ENCODE peak calls at places on chromosomes 5 and 9, in nine cellular contexts. X is NCI-H2029; J is stimulated activated CD4-positive, alpha-beta T cell treated with anti-CD3 and anti-CD28 coated beads, Interleukin-4, amount 100 ng/mL, for 48 hours; D is endothelial cell; F is A549; K is mesendoderm; Y is HT1080; L is iris pigment epithelial cell; Z is psoas muscle. R is an unnamed sample.
A peak's percentile ranks its signal among the peaks of the same experiment; 100 is the strongest.

GRCh38 chr5:134079748-134080581 is 34.5 kb upstream of the TCF7 start:
- DNase-seq in X (no peak), J (peak; percentile 63), D (no peak), F (no peak), K (no peak), Y (no peak), L (no peak), Z (no peak), R (no peak)

GRCh38 chr9:136354592-136355085 is 8.9 kb downstream of the DNLZ start:
- DNase-seq in X (no peak), J (no peak), D (no peak), F (peak; percentile 23), K (no peak), Y (no peak), L (no peak), Z (no peak), R (no peak)

GRCh38 chr5:132457371-132458225 is 33.0 kb downstream of the IRF1 start:
- DNase-seq in X (no peak), J (no peak), D (no peak), F (no peak), K (no peak), Y (no peak), L (peak; percentile 88), Z (peak; percentile 78), R (no peak)

GRCh38 chr9:70587143-70587710 is 172.8 kb upstream of the KLF9 start:
- DNase-seq in X (no peak), J (no peak), D (no peak), F (no peak), K (no peak), Y (peak; percentile 48), L (peak; percentile 88), Z (no peak), R (no peak)

GRCh38 chr5:140575309-140575708 is 10.7 kb downstream of the SLC35A4 start:
- DNase-seq in X (no peak), J (no peak), D (peak; percentile 36), F (no peak), K (peak; percentile 57), Y (peak; percentile 54), L (peak; percentile 61), Z (peak; percentile 62), R (no peak)

GRCh38 chr9:14347408-14348224 is 33.7 kb upstream of the NFIB start:
- DNase-seq in X (no peak), J (no peak), D (peak; percentile 63), F (peak; percentile 52), K (peak; percentile 82), Y (no peak), L (peak; percentile 31), Z (peak; percentile 74), R (peak; percentile 63)

GRCh38 chr9:128550226-128550625 is 2.2 kb upstream of the SPTAN1 start:
- DNase-seq in X (no peak), J (peak; percentile 41), D (no peak), F (no peak), K (peak; percentile 70), Y (no peak), L (no peak), Z (no peak), R (no peak)

GRCh38 chr5:112232651-112233050 is 186.4 kb downstream of the EPB41L4A start:
- DNase-seq in X (no peak), J (no peak), D (no peak), F (no peak), K (no peak), Y (no peak), L (no peak), Z (no peak), R (no peak)

GRCh38 chr5:92309336-92309991 is 926.3 kb upstream of the ARRDC3 start:
- DNase-seq in X (peak; percentile 9), J (no peak), D (no peak), F (peak; percentile 33), K (peak; percentile 23), Y (peak; percentile 30), L (peak; percentile 59), Z (no peak), R (no peak)

GRCh38 chr9:138114501-138115245 is 237.1 kb downstream of the CACNA1B start:
- DNase-seq in X (no peak), J (no peak), D (no peak), F (no peak), K (no peak), Y (no peak), L (no peak), Z (no peak), R (no peak)

GRCh38 chr5:54049963-54050362 is 260.4 kb downstream of the ARL15 start:
- DNase-seq in X (no peak), J (no peak), D (no peak), F (no peak), K (no peak), Y (no peak), L (peak; percentile 83), Z (no peak), R (no peak)

GRCh38 chr9:69145148-69145547 is 28.9 kb upstream of the TJP2 start:
- DNase-seq in X (no peak), J (no peak), D (no peak), F (no peak), K (no peak), Y (no peak), L (no peak), Z (no peak), R (no peak)

GRCh38 chr9:123865226-123865625 is 64.7 kb downstream of the DENND1A start:
- DNase-seq in X (no peak), J (no peak), D (no peak), F (no peak), K (no peak), Y (no peak), L (no peak), Z (no peak), R (no peak)

R was measured in ecto neural progenitor cell.